ENCODE peak calls at places on chromosomes 6 and 20, in seven cellular contexts. D is neural progenitor cell, V is PC-3, L is MM.1S, S is GM23338, N is HCT116, H is GM23248. A is an unnamed sample.

GRCh38 chr20:10466855-10467254 is 31.8 kb downstream of the SLX4IP start:
- DNase-seq in D (peak; percentile 66), V (no peak), L (no peak), S (peak; percentile 67), N (no peak), H (no peak), A (no peak)

GRCh38 chr6:152587473-152587872 is 49.7 kb downstream of the SYNE1 start:
- DNase-seq in D (no peak), V (no peak), L (no peak), S (no peak), N (no peak), H (no peak), A (peak; percentile 33)

GRCh38 chr20:47306755-47307370 is 49.6 kb downstream of the ZMYND8 start:
- DNase-seq in D (no peak), V (no peak), L (no peak), S (no peak), N (no peak), H (no peak), A (no peak)

GRCh38 chr20:45949542-45950329 is 15.3 kb downstream of the PCIF1 start:
- DNase-seq in D (no peak), V (no peak), L (no peak), S (no peak), N (no peak), H (no peak), A (no peak)

GRCh38 chr6:81950877-81951276 is 198.4 kb upstream of the TENT5A start:
- DNase-seq in D (no peak), V (peak; percentile 78), L (peak; percentile 48), S (no peak), N (peak; percentile 37), H (peak; percentile 66), A (no peak)

GRCh38 chr20:20452254-20452676 is 84.4 kb downstream of the INSM1 start:
- DNase-seq in D (peak; percentile 93), V (peak; percentile 89), L (no peak), S (peak; percentile 92), N (no peak), H (peak; percentile 80), A (no peak)

GRCh38 chr6:170444811-170445211 is 108.3 kb downstream of the PSMB1 start:
- DNase-seq in D (no peak), V (no peak), L (no peak), S (no peak), N (no peak), H (no peak), A (no peak)

GRCh38 chr6:5086294-5086890 is 1.3 kb downstream of the PPP1R3G start:
- DNase-seq in D (peak; percentile 60), V (no peak), L (no peak), S (peak; percentile 70), N (no peak), H (no peak), A (no peak)

GRCh38 chr20:48331518-48332286 is 496.1 kb downstream of the PREX1 start:
- DNase-seq in D (no peak), V (peak; percentile 24), L (no peak), S (no peak), N (no peak), H (no peak), A (no peak)

GRCh38 chr20:48332555-48332954 is 495.2 kb downstream of the PREX1 start:
- DNase-seq in D (no peak), V (peak; percentile 91), L (no peak), S (no peak), N (no peak), H (no peak), A (no peak)

GRCh38 chr20:48326868-48327267 is 500.9 kb downstream of the PREX1 start:
- DNase-seq in D (no peak), V (no peak), L (no peak), S (no peak), N (no peak), H (no peak), A (no peak)

GRCh38 chr20:48329216-48329615 is 498.6 kb downstream of the PREX1 start:
- DNase-seq in D (no peak), V (no peak), L (no peak), S (no peak), N (no peak), H (no peak), A (no peak)

GRCh38 chr20:48329676-48330644 is 497.8 kb downstream of the PREX1 start:
- DNase-seq in D (peak; percentile 58), V (peak; percentile 80), L (no peak), S (peak; percentile 60), N (no peak), H (peak; percentile 54), A (peak; percentile 29)
- TF ChIP-seq EZH2phosphoT487 in D (no peak), V (no peak), L (no peak), S (no peak), N (no peak), H (no peak), A (no peak)

DNA sequence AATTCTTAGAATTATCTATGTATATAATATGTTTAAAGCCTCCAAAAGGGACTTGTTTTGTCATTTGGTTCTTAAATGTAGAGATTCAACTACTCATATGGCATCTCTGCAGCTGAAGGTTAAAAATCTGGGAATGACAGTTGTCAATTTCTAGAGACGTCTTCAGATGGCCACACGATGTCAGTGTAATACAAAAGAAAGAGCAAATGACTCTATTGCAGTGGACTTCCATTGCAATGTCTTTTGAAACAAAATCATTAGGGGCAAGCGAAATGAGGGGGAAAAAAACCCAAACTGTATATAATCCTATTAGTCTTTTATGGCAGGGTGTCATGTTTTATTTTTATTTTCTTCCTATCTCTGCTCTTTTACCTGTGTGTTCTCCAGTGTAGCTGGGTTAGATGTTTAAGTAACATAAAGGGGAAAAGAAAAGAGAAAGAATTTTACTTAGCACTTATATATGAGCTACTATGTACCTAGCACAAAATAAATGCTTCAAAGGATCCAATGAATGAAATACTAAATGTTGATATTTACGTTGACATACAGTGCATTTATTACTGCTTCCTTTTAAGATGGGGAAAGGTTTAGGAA is 26.2 kb downstream of the CCN2 start:
- DNase-seq in D (peak; percentile 62), V (peak; percentile 63), L (peak; percentile 71), S (peak; percentile 53), N (peak; percentile 49), H (peak; percentile 72), A (peak; percentile 68)
- H2AFZ ChIP-seq in D (no peak overlapping the region), V (no peak overlapping the region), L (no peak overlapping the region), S (no peak overlapping the region), N (peak overlapping the region; percentile 28), H (peak overlapping the region; percentile 15), A (peak overlapping the region; percentile 25)

GRCh38 chr20:4083103-4083864 is 67.9 kb upstream of the RNF24 start:
- DNase-seq in D (no peak), V (no peak), L (no peak), S (peak; percentile 38), N (no peak), H (no peak), A (no peak)
- TF ChIP-seq EZH2phosphoT487 in D (no peak), V (no peak), L (no peak), S (no peak), N (no peak), H (no peak), A (no peak)

GRCh38 chr6:104881964-104882668 is 22.4 kb upstream of the HACE1 start:
- DNase-seq in D (no peak), V (no peak), L (no peak), S (no peak), N (no peak), H (no peak), A (no peak)

GRCh38 chr6:104884867-104885517 is 25.3 kb upstream of the HACE1 start:
- DNase-seq in D (no peak), V (no peak), L (no peak), S (peak; percentile 28), N (no peak), H (no peak), A (no peak)

GRCh38 chr6:104887350-104887749 is 27.6 kb upstream of the HACE1 start:
- DNase-seq in D (peak; percentile 74), V (peak; percentile 6), L (peak; percentile 15), S (peak; percentile 44), N (no peak), H (peak; percentile 39), A (peak; percentile 30)

GRCh38 chr6:104888066-104888465 is 28.3 kb upstream of the HACE1 start:
- DNase-seq in D (no peak), V (no peak), L (no peak), S (no peak), N (no peak), H (no peak), A (no peak)

DNA sequence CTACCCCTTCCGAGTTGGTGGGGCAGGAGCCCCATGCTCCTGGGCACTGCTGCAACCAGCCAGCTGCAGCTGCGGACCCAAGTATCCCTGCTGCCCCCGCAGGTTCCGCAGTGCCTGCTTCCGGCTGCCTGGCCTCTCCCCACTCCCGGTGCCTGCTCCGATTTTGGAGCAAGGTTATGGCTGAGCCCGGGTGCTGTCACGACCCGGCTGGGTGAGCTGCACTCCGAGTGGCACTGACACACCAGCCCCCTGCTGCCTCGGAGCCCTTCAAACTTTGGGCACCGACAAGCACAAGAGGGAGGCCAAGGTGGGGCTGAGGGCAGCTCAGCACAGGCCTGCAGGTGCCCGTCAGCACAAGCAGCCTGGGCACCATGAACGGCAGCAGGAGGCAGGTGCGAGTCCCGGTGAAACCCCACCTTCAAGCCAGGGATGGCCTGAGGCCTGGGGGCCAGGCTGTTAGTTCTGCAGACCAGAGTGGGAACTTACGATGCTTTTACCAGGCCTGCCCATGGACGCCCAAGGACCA is 25.9 kb upstream of the HACE1 start:
- DNase-seq in D (no peak), V (no peak), L (no peak), S (peak; percentile 30), N (no peak), H (no peak), A (no peak)
- H2AFZ ChIP-seq in D (no peak overlapping the region), V (no peak overlapping the region), L (no peak overlapping the region), S (peak overlapping the region; percentile 94), N (no peak overlapping the region), H (no peak overlapping the region), A (no peak overlapping the region)